ENCODE peak calls at places on chromosome 4, in nine cellular contexts. V, Y, I, X, B, R, A, U and S are unnamed samples.

GRCh38 chr4:169271692-169272007 is 894 bp upstream of the SH3RF1 start:
- DNase-seq in B (no peak), U (no peak), I (no peak), X (no peak), V (no peak), A (no peak), Y (peak), R (no peak), S (no peak)

GRCh38 chr4:91795947-91796346 is 507.8 kb upstream of the GRID2 start:
- DNase-seq in X (no peak), V (no peak), I (no peak), R (no peak), U (no peak), Y (no peak), A (no peak), B (no peak), S (no peak)

GRCh38 chr4:5887361-5888221 is 5.3 kb downstream of the CRMP1 start:
- DNase-seq in R (no peak), V (no peak), Y (no peak), B (peak), U (no peak), X (peak), I (no peak), A (no peak), S (peak)

GRCh38 chr4:6333301-6334202 is 63.9 kb downstream of the WFS1 start:
- DNase-seq in V (no peak), I (no peak), R (peak), B (no peak), A (no peak), U (peak), Y (peak), X (no peak), S (no peak)

GRCh38 chr4:11138964-11139363 is 289.7 kb downstream of the HS3ST1 start:
- DNase-seq in Y (peak), U (no peak), R (no peak), A (no peak), V (no peak), X (no peak), B (no peak), I (no peak), S (no peak)

GRCh38 chr4:86595426-86595805 is 1.3 kb downstream of the PTPN13 start:
- DNase-seq in B (peak), A (no peak), Y (no peak), U (peak), R (peak), X (peak), V (peak), I (no peak), S (no peak)

GRCh38 chr4:145340071-145340695 is 141.5 kb upstream of the SMAD1 start:
- DNase-seq in A (no peak), X (no peak), Y (no peak), R (no peak), V (no peak), I (no peak), U (no peak), B (no peak), S (no peak)

GRCh38 chr4:10162341-10163000 is 45.9 kb upstream of the WDR1 start:
- DNase-seq in V (no peak), U (no peak), Y (no peak), R (no peak), A (no peak), X (no peak), I (no peak), B (no peak), S (no peak)

GRCh38 chr4:94332983-94333590 is 9.5 kb downstream of the HPGDS start:
- DNase-seq in V (peak), B (no peak), R (no peak), Y (no peak), A (no peak), U (no peak), X (no peak), I (no peak), S (no peak)

GRCh38 chr4:100841911-100842310 is 324.1 kb upstream of the EMCN start:
- DNase-seq in V (peak), Y (no peak), I (no peak), A (no peak), X (no peak), U (no peak), B (no peak), R (no peak), S (no peak)

GRCh38 chr4:140298001-140298400 is 75.4 kb upstream of the SCOC start:
- DNase-seq in I (no peak), B (no peak), V (no peak), R (no peak), X (no peak), U (no peak), Y (no peak), A (no peak), S (no peak)

GRCh38 chr4:8705161-8706145 is 112.9 kb downstream of the CPZ start:
- DNase-seq in A (no peak), I (no peak), R (no peak), Y (no peak), U (no peak), X (no peak), B (no peak), V (no peak), S (no peak)

GRCh38 chr4:178937130-178937529 is 1494.9 kb upstream of the AGA start:
- DNase-seq in V (no peak), U (peak), A (no peak), Y (no peak), R (no peak), I (no peak), B (no peak), X (no peak), S (no peak)

GRCh38 chr4:11904117-11904535 is 475.4 kb upstream of the HS3ST1 start:
- DNase-seq in V (no peak), R (no peak), A (no peak), B (no peak), I (no peak), U (no peak), X (no peak), Y (no peak), S (no peak)

GRCh38 chr4:83917572-83917971 is 381.7 kb downstream of the GPAT3 start:
- DNase-seq in Y (no peak), I (no peak), U (peak), A (no peak), V (no peak), X (no peak), B (no peak), R (peak), S (no peak)